ENCODE peak calls at places on chromosomes 7 and 10, in eight cellular contexts. C is ACHN; R is Jurkat, Clone E6-1; I is skeletal muscle cell; M is NCI-H774; Z is GM04503; T is dorsolateral prefrontal cortex; F is dermis microvascular lymphatic vessel endothelial cell. E is an unnamed sample.

GRCh38 chr10:14626126-14626525 is 148.6 kb downstream of the FAM107B start:
- DNase-seq in Z (no peak), C (no peak), T (no peak), F (no peak), M (no peak), I (no peak), R (no peak), E (no peak)

GRCh38 chr7:30148951-30149459 is 14.2 kb downstream of the MTURN start:
- DNase-seq in F (no peak), T (no peak), I (no peak), Z (no peak), M (no peak), R (peak; percentile 85), C (no peak), E (no peak)

GRCh38 chr10:42977032-42977416 is 99.8 kb upstream of the RET start:
- DNase-seq in M (no peak), T (peak; percentile 38), C (no peak), Z (no peak), F (no peak), I (no peak), R (no peak), E (no peak)

GRCh38 chr10:96511044-96511945 is 2.4 kb downstream of the TLL2 start:
- DNase-seq in Z (no peak), M (no peak), T (no peak), C (peak; percentile 72), R (no peak), I (no peak), F (peak; percentile 37), E (no peak)

GRCh38 chr10:14564268-14564744 is 210.4 kb downstream of the FAM107B start:
- DNase-seq in R (peak; percentile 25), I (no peak), Z (no peak), F (no peak), T (no peak), C (peak; percentile 47), M (no peak), E (no peak)

GRCh38 chr10:58781873-58782488 is 269.3 kb downstream of the BICC1 start:
- DNase-seq in C (peak; percentile 64), M (peak; percentile 29), R (peak; percentile 29), Z (no peak), T (no peak), I (no peak), F (peak; percentile 12), E (peak; percentile 43)

GRCh38 chr10:79129361-79129997 is 60.7 kb downstream of the ZMIZ1 start:
- DNase-seq in F (peak; percentile 76), M (no peak), I (no peak), R (peak; percentile 77), T (no peak), C (peak; percentile 47), Z (no peak), E (no peak)

GRCh38 chr7:70182516-70182915 is 584.2 kb downstream of the AUTS2 start:
- DNase-seq in I (no peak), M (no peak), C (no peak), R (peak; percentile 74), F (no peak), T (no peak), Z (no peak), E (no peak)

GRCh38 chr7:30436518-30436917 is 42.1 kb downstream of the NOD1 start:
- DNase-seq in I (no peak), R (no peak), F (no peak), C (no peak), M (no peak), Z (no peak), T (no peak), E (no peak)

GRCh38 chr10:34078798-34079470 is 736.2 kb downstream of the PARD3 start:
- DNase-seq in I (peak; percentile 51), R (no peak), F (peak; percentile 87), C (no peak), Z (peak; percentile 34), M (no peak), T (no peak), E (no peak)

GRCh38 chr10:81179805-81180452 is 642.2 kb downstream of the SH2D4B start:
- DNase-seq in F (no peak), Z (no peak), T (no peak), R (peak; percentile 27), C (peak; percentile 62), I (no peak), M (no peak), E (peak; percentile 2)

GRCh38 chr10:78510566-78511323 is 477.1 kb downstream of the RPS24 start:
- DNase-seq in T (no peak), R (no peak), Z (no peak), F (no peak), I (no peak), M (no peak), C (no peak), E (no peak)

GRCh38 chr7:143380264-143380645 is 890 bp upstream of the ZYX start:
- DNase-seq in R (peak; percentile 82), M (peak; percentile 23), T (peak; percentile 80), Z (no peak), I (peak; percentile 48), F (peak; percentile 87), C (peak; percentile 88), E (peak; percentile 56)

GRCh38 chr10:71242621-71243009 is 30.2 kb downstream of the UNC5B start:
- DNase-seq in R (no peak), C (no peak), Z (no peak), F (no peak), T (no peak), M (no peak), I (no peak), E (no peak)

GRCh38 chr10:127426746-127427145 is 122.4 kb upstream of the NPS start:
- DNase-seq in C (no peak), T (no peak), M (no peak), Z (no peak), I (no peak), R (no peak), F (no peak), E (no peak)